ENCODE peak calls at places on chromosomes 13 and 19, in eight cellular contexts. A is endodermal cell; M is aorta; G is upper lobe of right lung; D is SJSA1; O is CD8-positive, alpha-beta T cell; Q is H9; B is PC-9. R is an unnamed sample. For H3K27me3, the result is how much of the 10 kb centered on the place peaks cover.

GRCh38 chr13:32142115-32142514 is 110.5 kb downstream of the FRY start:
- DNase-seq in A (no peak), M (no peak), G (no peak), D (no peak), O (no peak), Q (no peak), B (no peak), R (no peak)

GRCh38 chr19:31313291-31314030 is 35.8 kb downstream of the TSHZ3 start:
- DNase-seq in A (no peak), M (no peak), G (no peak), D (no peak), O (no peak), Q (no peak), B (no peak), R (no peak)

GRCh38 chr19:30091456-30091855 is 149.4 kb downstream of the URI1 start:
- DNase-seq in A (no peak), M (peak), G (peak), D (no peak), O (no peak), Q (no peak), B (no peak), R (no peak)

GRCh38 chr13:100789481-100789880 is 114.9 kb upstream of the TMTC4 start:
- DNase-seq in A (no peak), M (no peak), G (peak), D (peak), O (no peak), Q (no peak), B (no peak), R (no peak)

GRCh38 chr13:112510002-112510780 is 77.8 kb downstream of the TUBGCP3 start:
- DNase-seq in A (peak), M (no peak), G (no peak), D (peak), O (no peak), Q (peak), B (peak), R (no peak)

GRCh38 chr13:27079421-27079958 is 92.1 kb downstream of the USP12 start:
- DNase-seq in A (peak), M (no peak), G (no peak), D (peak), O (no peak), Q (peak), B (no peak), R (no peak)

GRCh38 chr19:50387176-50387867 is 3.2 kb downstream of the POLD1 start:
- DNase-seq in A (no peak), M (no peak), G (peak), D (no peak), O (no peak), Q (no peak), B (no peak), R (no peak)

GRCh38 chr19:30076751-30077670 is 135.0 kb downstream of the URI1 start:
- DNase-seq in A (peak), M (peak), G (peak), D (no peak), O (no peak), Q (no peak), B (no peak), R (no peak)

GRCh38 chr13:28584873-28585317 is 74.0 kb upstream of the POMP start:
- DNase-seq in A (no peak), M (no peak), G (no peak), D (peak), O (no peak), Q (no peak), B (no peak), R (no peak)

GRCh38 chr19:44582581-44583265 is 30.6 kb upstream of the IGSF23 start:
- DNase-seq in A (peak), M (no peak), G (peak), D (no peak), O (no peak), Q (peak), B (no peak), R (no peak)

GRCh38 chr19:56152644-56153043 is 11.6 kb downstream of the ZNF444 start:
- DNase-seq in A (no peak), M (no peak), G (no peak), D (no peak), O (no peak), Q (no peak), B (no peak), R (no peak)

GRCh38 chr19:35076657-35077056 is 35.1 kb downstream of the HPN start:
- DNase-seq in A (no peak), M (no peak), G (no peak), D (no peak), O (no peak), Q (no peak), B (no peak), R (no peak)

GRCh38 chr13:32676242-32676641 is 90.0 kb downstream of the PDS5B start:
- DNase-seq in A (no peak), M (no peak), G (no peak), D (no peak), O (no peak), Q (no peak), B (no peak), R (no peak)

GRCh38 chr19:51716925-51717324 is 6.9 kb downstream of the HAS1 start:
- DNase-seq in A (no peak), M (no peak), G (no peak), D (no peak), O (no peak), Q (no peak), B (no peak), R (no peak)

GRCh38 chr13:103289661-103290060 is 223.4 kb upstream of the SLC10A2 start:
- DNase-seq in A (no peak), M (no peak), G (no peak), D (no peak), O (no peak), Q (no peak), B (no peak), R (no peak)

GRCh38 chr13:33519561-33520479 is 234.3 kb upstream of the STARD13 start:
- DNase-seq in A (no peak), M (no peak), G (no peak), D (no peak), O (no peak), Q (no peak), B (no peak), R (no peak)

GRCh38 chr13:43990021-43990420 is 110.3 kb downstream of the LACC1 start:
- DNase-seq in A (no peak), M (no peak), G (no peak), D (no peak), O (no peak), Q (no peak), B (no peak), R (no peak)

GRCh38 chr13:43986395-43986794 is 106.7 kb downstream of the LACC1 start:
- DNase-seq in A (no peak), M (no peak), G (no peak), D (no peak), O (no peak), Q (no peak), B (no peak), R (no peak)

GRCh38 chr13:43990829-43991228 is 111.1 kb downstream of the LACC1 start:
- DNase-seq in A (no peak), M (no peak), G (no peak), D (no peak), O (no peak), Q (no peak), B (no peak), R (no peak)

GRCh38 chr13:43985437-43986051 is 105.8 kb downstream of the LACC1 start:
- DNase-seq in A (no peak), M (no peak), G (no peak), D (no peak), O (no peak), Q (no peak), B (no peak), R (no peak)

GRCh38 chr13:43988302-43988701 is 108.6 kb downstream of the LACC1 start:
- DNase-seq in A (no peak), M (no peak), G (no peak), D (no peak), O (no peak), Q (no peak), B (no peak), R (no peak)
- H3K27me3 ChIP-seq in A (under half), M (under half), G (under half), D (under half), O (under half), Q (under half), B (under half), R (under half)

GRCh38 chr19:33724021-33724722 is 72.5 kb upstream of the KCTD15 start:
- DNase-seq in A (no peak), M (peak), G (peak), D (no peak), O (no peak), Q (no peak), B (no peak), R (no peak)

GRCh38 chr19:33723512-33723911 is 73.2 kb upstream of the KCTD15 start:
- DNase-seq in A (no peak), M (peak), G (peak), D (no peak), O (no peak), Q (no peak), B (no peak), R (no peak)

GRCh38 chr19:33722456-33723239 is 74.0 kb upstream of the KCTD15 start:
- DNase-seq in A (no peak), M (peak), G (peak), D (no peak), O (no peak), Q (no peak), B (no peak), R (no peak)

GRCh38 chr19:33725567-33725966 is 71.1 kb upstream of the KCTD15 start:
- DNase-seq in A (no peak), M (peak), G (peak), D (no peak), O (no peak), Q (no peak), B (no peak), R (no peak)

DNA sequence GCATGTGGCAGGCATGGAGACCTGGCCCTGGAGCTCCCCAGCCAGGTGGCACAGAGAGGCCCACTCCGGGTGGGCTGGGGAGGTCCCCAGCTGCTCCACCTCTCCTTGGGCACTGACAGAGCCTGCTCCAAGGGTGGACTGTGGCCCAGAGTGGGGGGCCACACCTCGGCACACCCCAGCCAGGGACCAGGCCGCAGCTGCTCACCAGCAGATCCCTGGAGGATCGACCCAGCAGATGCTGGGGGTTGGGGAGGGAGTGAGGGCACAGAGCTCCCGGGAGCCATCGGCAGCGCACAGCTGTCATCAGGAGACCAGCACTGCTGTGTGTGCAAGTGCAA is 72.0 kb upstream of the KCTD15 start:
- DNase-seq in A (no peak), M (no peak), G (peak), D (no peak), O (no peak), Q (no peak), B (no peak), R (no peak)
- H3K27ac ChIP-seq in A (peak), M (no peak), G (no peak), D (no peak), O (no peak), Q (no peak), B (no peak), R (no peak)

GRCh38 chr19:53960187-53960586 is 2.5 kb upstream of the CACNG8 start:
- DNase-seq in A (no peak), M (peak), G (no peak), D (no peak), O (no peak), Q (no peak), B (no peak), R (no peak)
- H3K27me3 ChIP-seq in A (half or more), M (under half), G (half or more), D (half or more), O (under half), Q (under half), B (under half), R (half or more)

DNA sequence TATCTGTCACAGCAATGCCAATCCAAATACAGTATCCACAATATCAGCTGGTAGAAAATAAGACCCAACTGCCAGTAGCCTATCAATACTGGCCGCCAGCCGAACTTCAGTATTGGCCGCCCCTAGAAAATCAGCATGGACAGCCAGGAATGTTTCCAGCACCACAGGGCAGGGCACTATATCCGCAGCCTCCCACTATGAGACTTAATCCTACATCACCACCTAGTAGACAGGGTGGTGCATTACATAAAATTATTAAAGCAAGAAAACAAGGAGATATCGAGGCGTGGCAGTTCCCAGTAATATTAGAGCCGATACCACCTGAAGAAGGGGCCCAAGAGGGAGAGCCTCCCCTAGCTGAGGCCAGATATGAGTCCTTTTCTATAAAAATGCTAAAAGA is 111.3 kb downstream of the ZNF486 start:
- DNase-seq in A (peak), M (no peak), G (no peak), D (no peak), O (no peak), Q (peak), B (peak), R (no peak)
- H3K27ac ChIP-seq in A (no peak), M (no peak), G (no peak), D (no peak), O (no peak), Q (no peak), B (no peak), R (no peak)

GRCh38 chr13:21675095-21676007 is 4.5 kb downstream of the FGF9 start:
- DNase-seq in A (peak), M (no peak), G (peak), D (no peak), O (peak), Q (peak), B (no peak), R (no peak)

GRCh38 chr13:21671793-21672680 is 1.2 kb downstream of the FGF9 start:
- DNase-seq in A (peak), M (no peak), G (no peak), D (no peak), O (no peak), Q (no peak), B (no peak), R (no peak)

GRCh38 chr13:21672811-21673591 is 2.1 kb downstream of the FGF9 start:
- DNase-seq in A (no peak), M (no peak), G (no peak), D (no peak), O (no peak), Q (no peak), B (no peak), R (no peak)

GRCh38 chr13:21674271-21675009 is 3.6 kb downstream of the FGF9 start:
- DNase-seq in A (peak), M (no peak), G (peak), D (no peak), O (peak), Q (peak), B (no peak), R (no peak)

DNA sequence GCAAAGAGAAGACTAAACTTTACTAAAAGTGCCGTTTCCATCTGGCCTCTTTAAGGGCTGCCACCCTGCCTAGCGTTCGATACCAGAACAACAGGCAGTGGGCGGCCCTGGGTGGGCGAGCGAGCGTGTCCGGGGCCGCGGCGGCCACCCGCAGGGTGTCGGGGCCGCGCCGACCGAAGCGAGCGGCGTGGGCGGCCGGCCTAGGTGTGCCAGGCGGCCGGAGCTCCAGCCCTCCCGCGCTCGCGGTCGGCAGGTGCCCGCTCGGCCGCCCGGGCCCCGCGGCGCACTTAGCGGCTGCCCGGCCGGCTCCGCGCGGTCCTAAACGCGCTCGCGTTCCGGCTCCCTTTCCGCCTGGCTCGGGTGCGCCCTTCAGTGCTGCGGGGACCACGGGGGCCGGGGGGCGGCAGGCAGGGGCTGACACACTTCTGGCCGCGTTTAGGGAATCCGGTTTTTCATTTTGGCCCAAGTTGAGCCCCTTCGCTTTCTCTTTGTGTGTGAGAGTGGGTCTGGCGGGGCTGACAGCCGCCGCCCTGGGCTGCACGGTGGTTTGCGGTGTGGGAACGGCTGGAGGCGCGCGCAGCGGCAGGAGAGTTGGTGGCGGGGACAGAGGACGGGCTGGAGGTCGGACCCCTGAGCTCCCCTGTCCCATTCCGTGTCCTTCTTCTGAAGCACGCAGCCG is 2.9 kb downstream of the FGF9 start:
- DNase-seq in A (peak), M (no peak), G (peak), D (peak), O (peak), Q (peak), B (no peak), R (no peak)
- H3K27me3 ChIP-seq in A (half or more), M (under half), G (under half), D (under half), O (under half), Q (half or more), B (half or more), R (under half)